ENCODE peak calls at places on chromosomes 2 and 18, in nine cellular contexts. W, Q, G, T, U, J, H, L and I are unnamed samples. For H3K4me1 and H3K36me3, the result is how much of the 10 kb centered on the place peaks cover.

GRCh38 chr2:197339496-197340220 is 29.1 kb upstream of the ANKRD44 start:
- DNase-seq in W (no peak), Q (no peak), G (no peak), T (no peak), U (no peak), J (no peak), H (no peak), L (no peak), I (no peak)

GRCh38 chr18:2515908-2516625 is 55.2 kb downstream of the METTL4 start:
- DNase-seq in W (no peak), Q (peak), G (no peak), T (no peak), U (no peak), J (peak), H (no peak), L (no peak), I (no peak)

GRCh38 chr2:68238955-68239822 is 13.1 kb downstream of the PPP3R1 start:
- DNase-seq in W (no peak), Q (peak), G (no peak), T (no peak), U (no peak), J (no peak), H (no peak), L (no peak), I (no peak)

GRCh38 chr2:202269585-202269984 is 4.0 kb downstream of the NOP58 start:
- DNase-seq in W (no peak), Q (no peak), G (no peak), T (no peak), U (no peak), J (no peak), H (no peak), L (no peak), I (no peak)

GRCh38 chr2:82494744-82495143 is 1964.3 kb downstream of the SUCLG1 start:
- DNase-seq in W (no peak), Q (no peak), G (no peak), T (no peak), U (no peak), J (no peak), H (no peak), L (no peak), I (no peak)

GRCh38 chr18:13067124-13067523 is 76.0 kb downstream of the CEP192 start:
- DNase-seq in W (no peak), Q (no peak), G (no peak), T (no peak), U (no peak), J (no peak), H (no peak), L (no peak), I (no peak)

GRCh38 chr2:99554238-99554637 is 64.4 kb upstream of the REV1 start:
- DNase-seq in W (no peak), Q (no peak), G (no peak), T (no peak), U (no peak), J (no peak), H (peak), L (no peak), I (no peak)

GRCh38 chr2:100264651-100265050 is 57.6 kb downstream of the LONRF2 start:
- DNase-seq in W (no peak), Q (no peak), G (no peak), T (no peak), U (no peak), J (no peak), H (no peak), L (no peak), I (no peak)

GRCh38 chr2:145379934-145380333 is 860.0 kb upstream of the ZEB2 start:
- DNase-seq in W (no peak), Q (peak), G (no peak), T (no peak), U (no peak), J (no peak), H (no peak), L (no peak), I (no peak)

GRCh38 chr2:38740851-38741541 is 10.2 kb downstream of the SRSF7 start:
- DNase-seq in W (no peak), Q (peak), G (no peak), T (no peak), U (no peak), J (peak), H (no peak), L (no peak), I (no peak)

GRCh38 chr2:154455201-154455600 is 243.3 kb upstream of the KCNJ3 start:
- DNase-seq in W (no peak), Q (peak), G (no peak), T (no peak), U (no peak), J (no peak), H (no peak), L (no peak), I (no peak)

DNA sequence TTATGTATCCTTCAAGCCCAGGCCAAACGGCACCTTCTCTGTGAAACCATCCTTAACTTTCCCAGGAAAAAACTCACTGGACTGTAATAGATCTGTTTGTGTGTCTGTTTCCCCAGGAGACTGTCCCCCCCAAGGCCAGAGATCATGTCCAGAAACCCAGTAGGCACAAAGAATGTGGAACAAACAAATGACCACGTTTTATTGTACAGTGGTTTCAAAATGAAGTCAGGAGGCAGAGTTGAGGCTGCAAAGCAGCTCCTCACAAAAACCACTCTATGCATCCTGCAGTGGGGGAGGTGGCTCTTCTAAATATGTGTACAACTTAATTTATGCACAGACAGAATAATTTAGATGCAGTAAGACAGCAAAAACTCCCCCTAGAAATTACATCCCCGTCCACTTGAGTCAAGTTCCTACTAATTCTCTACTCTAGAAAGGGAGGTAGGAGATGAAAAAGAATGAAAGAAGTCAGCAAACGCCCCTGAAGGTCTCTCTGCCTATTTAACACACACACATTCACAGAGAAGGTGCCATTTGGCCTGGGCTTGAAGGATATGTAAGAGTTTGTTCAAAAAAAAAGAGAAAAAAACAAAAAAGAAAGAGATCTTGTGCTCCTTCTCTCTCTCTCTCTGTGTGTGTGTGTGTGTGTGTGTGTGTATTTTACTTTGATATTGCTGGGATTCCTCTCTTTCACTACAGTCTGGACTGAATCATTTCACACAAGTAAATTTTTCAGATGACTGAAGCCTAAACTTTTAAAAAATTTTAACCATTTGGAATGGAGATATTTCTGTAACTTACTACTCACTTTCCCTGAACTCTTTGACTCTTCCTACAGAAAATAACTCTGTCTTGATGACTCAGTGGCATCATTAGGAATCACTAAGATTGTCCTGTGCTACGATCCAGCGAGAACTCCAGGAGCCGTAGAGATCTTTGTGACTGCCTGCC is 19.5 kb downstream of the BCL2 start:
- DNase-seq in W (no peak), Q (peak), G (no peak), T (no peak), U (no peak), J (no peak), H (no peak), L (no peak), I (no peak)
- H3K4me1 ChIP-seq in W (under half), Q (under half), G (half or more), T (under half), U (under half), J (under half), H (under half), L (under half), I (under half)

GRCh38 chr2:32291746-32292145 is 14.0 kb downstream of the YIPF4 start:
- DNase-seq in W (no peak), Q (no peak), G (no peak), T (no peak), U (no peak), J (no peak), H (no peak), L (peak), I (peak)

GRCh38 chr2:32284321-32284720 is 6.6 kb downstream of the YIPF4 start:
- DNase-seq in W (no peak), Q (peak), G (no peak), T (no peak), U (no peak), J (peak), H (no peak), L (no peak), I (no peak)

DNA sequence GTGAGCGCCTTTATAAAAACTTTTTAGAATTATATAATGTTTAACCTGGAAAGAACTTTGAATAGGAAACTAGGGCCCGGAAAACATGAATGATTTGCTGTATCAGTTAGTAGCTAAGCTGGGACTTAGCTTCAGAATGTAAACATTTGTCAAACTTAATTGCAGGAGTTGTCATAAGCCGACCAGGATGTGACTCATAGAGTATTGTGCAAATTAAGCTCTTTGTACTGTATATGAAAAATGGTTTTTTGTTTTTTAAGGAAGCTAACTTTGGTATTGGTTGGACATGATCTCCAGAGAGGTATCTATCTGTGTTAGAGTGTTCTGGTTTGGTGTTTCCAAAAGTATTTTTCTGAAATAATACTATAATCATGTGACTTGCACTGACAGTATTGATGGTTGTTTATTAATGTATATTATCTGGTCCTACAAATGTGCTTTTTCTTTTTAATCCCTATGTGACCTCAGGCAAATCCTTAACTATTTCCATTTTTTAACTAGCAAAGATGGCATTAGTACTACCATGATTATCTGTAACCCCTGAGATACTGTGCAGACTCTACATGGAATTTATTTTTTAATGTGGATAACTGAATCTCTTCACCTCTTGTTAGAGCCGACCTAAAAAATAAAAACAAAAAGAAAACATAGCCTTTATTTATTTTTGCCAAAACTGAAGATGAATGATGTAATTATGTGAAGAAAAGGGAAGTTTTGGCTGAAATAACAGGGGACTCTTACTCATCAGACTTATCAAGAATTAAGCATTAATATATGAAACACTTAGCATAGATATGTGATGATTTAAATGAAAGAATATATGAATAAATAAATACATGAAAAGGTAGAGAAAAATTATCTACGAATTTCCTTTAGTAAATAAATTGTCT is 11.7 kb downstream of the YIPF4 start:
- DNase-seq in W (no peak), Q (peak), G (no peak), T (no peak), U (peak), J (peak), H (no peak), L (no peak), I (no peak)
- H3K36me3 ChIP-seq in W (under half), Q (under half), G (under half), T (under half), U (under half), J (under half), H (under half), L (under half), I (under half)

DNA sequence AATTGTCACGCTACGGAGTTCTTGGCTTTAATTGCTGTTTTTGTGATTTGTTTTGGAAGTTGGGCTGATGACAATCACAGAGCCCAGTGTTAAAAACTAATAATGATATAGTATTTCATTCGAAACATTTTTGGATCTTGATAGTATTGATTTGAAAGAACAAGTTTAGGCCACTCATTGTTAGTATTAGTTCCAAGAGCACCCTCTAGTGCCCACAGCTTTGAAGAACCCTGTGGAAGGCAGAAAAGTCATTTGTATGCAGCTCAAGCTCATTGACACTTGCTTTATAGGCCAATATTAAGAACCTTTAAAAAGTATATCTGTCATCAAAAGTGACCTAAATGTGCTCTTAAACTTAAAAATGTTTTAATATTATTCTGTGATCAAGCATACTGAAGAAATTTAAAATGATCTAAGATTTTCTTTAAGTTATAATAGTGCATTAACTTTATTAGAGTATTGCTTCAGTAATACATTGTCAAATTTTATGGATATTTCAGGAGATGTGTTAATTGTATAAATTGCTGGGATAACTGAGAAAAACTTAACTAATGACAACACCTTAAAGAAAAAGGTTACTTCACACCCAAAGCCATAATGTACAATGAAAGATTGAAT is 191.0 kb downstream of the GRB14 start:
- DNase-seq in W (no peak), Q (peak), G (no peak), T (no peak), U (peak), J (peak), H (no peak), L (no peak), I (peak)
- TF ChIP-seq CTCF in W (no peak), Q (peak), G (no peak), T (peak), U (peak), J (peak), H (no peak), L (peak), I (no peak)

GRCh38 chr2:158131919-158132566 is 30.4 kb downstream of the UPP2 start:
- DNase-seq in W (no peak), Q (no peak), G (no peak), T (no peak), U (no peak), J (no peak), H (no peak), L (no peak), I (no peak)
- H3K4me1 ChIP-seq in W (under half), Q (under half), G (under half), T (under half), U (under half), J (under half), H (under half), L (under half), I (under half)

DNA sequence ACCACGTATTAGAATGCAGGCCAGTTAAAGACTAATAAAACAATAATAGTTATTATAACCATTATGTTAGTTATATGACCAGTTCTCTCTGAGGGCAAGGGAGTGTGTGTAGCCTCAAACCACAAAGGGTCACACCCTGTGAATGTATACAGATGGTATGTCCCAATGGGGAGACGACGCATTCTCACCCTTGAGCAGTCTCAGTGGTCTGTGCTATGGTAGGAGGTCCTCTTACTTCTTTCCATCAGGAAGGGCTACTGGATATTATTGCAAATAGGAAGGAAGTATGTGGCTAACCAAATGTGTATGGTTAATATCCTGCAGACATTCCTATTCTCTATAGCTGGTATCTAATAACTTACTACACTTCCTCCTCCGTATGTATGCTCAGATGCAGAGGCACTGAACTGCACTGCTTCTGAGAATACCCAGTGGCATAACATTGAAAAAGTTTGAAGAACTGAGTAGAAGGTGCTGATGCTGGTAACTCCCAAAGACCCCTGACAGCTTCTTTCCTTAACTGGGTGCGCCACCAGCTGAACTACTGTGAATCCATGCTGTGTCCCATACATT is 306.7 kb upstream of the CCDC68 start:
- DNase-seq in W (no peak), Q (no peak), G (no peak), T (no peak), U (no peak), J (peak), H (no peak), L (no peak), I (no peak)
- H3K36me3 ChIP-seq in W (under half), Q (under half), G (under half), T (under half), U (under half), J (under half), H (under half), L (under half), I (under half)

GRCh38 chr18:3596324-3597158 is 146.6 kb downstream of the TGIF1 start:
- DNase-seq in W (peak), Q (peak), G (peak), T (peak), U (no peak), J (peak), H (no peak), L (peak), I (peak)
- TF ChIP-seq CTCF in W (no peak), Q (peak), G (peak), T (no peak), U (peak), J (no peak), H (peak), L (no peak), I (peak)

GRCh38 chr2:118121986-118122767 is 33.9 kb downstream of the INSIG2 start:
- DNase-seq in W (no peak), Q (no peak), G (no peak), T (no peak), U (no peak), J (peak), H (no peak), L (no peak), I (no peak)

GRCh38 chr2:118121101-118121500 is 32.8 kb downstream of the INSIG2 start:
- DNase-seq in W (no peak), Q (no peak), G (no peak), T (no peak), U (no peak), J (no peak), H (no peak), L (peak), I (no peak)

GRCh38 chr2:118124293-118124891 is 36.1 kb downstream of the INSIG2 start:
- DNase-seq in W (no peak), Q (no peak), G (no peak), T (no peak), U (no peak), J (no peak), H (no peak), L (no peak), I (no peak)

GRCh38 chr2:118122768-118123335 is 34.6 kb downstream of the INSIG2 start:
- DNase-seq in W (no peak), Q (no peak), G (no peak), T (no peak), U (no peak), J (peak), H (no peak), L (no peak), I (no peak)

DNA sequence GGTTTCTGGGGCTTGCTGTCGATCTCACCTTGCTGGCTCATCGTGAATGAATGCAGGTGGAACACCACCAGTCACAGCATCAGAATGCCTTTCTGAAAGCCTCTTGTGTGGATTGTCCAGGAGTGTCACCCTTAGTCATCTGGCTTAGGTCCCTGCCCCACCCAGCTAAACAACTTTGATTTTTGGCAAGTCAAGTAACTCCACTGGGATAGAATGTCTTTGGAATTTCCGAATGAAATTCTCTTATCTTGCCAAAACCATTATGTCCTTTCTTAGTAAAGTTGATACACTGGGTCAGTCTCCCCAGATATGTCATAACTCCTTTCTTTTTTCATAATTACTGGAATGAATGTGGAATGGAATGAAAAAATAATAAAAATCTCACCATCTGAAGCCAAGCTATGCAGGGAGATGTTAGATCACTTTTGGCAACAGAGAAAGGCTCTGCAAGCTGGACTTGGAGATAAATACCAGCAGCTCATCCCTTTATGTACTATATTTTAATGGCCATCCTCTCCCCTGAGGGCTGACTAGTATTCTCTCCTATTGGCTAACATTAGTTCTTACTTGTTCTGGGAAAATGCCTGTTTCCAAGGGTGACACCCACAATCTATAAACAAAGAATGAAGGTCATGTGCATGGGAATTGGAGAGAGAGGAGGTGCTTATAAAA is 35.4 kb downstream of the INSIG2 start:
- DNase-seq in W (peak), Q (peak), G (no peak), T (no peak), U (no peak), J (peak), H (no peak), L (no peak), I (no peak)
- H3K4me1 ChIP-seq in W (under half), Q (under half), G (under half), T (under half), U (under half), J (under half), H (under half), L (under half), I (under half)

DNA sequence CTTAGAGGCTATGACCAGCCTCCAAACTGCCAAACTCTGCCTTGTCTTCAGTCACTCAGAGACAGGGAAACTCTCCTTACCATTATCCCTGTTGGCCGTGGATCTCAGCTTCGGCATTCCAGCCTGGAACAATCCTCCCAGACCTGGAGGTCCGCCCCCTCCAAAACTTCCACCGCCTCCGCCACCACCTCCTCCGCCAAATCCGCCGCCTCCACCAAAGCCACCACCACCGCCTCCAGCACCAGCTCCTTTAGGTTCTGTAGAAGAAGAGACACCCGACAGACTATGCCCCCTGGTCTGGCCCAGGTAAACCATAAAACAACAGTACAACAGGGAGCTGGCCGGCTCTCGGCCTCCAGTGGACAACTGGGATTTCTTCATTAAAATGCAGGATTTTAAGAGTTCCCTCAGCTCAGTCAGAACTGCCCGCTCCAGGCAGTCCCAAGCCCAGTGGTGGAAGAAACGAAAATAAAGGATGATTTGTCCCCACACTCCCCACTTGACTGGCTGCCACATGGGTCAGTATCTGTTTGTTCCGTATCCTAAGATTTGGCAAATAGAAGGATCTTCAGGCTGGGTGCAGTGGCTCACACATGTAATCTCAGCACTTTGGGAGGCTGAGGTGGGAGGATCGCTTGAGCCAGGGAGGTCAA is 22.4 kb downstream of the WIPF1 start:
- DNase-seq in W (no peak), Q (no peak), G (no peak), T (no peak), U (no peak), J (no peak), H (peak), L (no peak), I (no peak)
- H3K36me3 ChIP-seq in W (under half), Q (under half), G (half or more), T (under half), U (under half), J (under half), H (under half), L (half or more), I (under half)

GRCh38 chr2:46999857-47000678 is 84.5 kb upstream of the MCFD2 start:
- DNase-seq in W (no peak), Q (no peak), G (no peak), T (no peak), U (no peak), J (no peak), H (no peak), L (no peak), I (no peak)
- TF ChIP-seq CTCF in W (no peak), Q (no peak), G (no peak), T (no peak), U (no peak), J (no peak), H (no peak), L (no peak), I (no peak)